ENCODE peak calls at places on chromosomes 11 and 22, in nine cellular contexts. Z is fibroblast of villous mesenchyme, L is AG04449, J is Calu3, H is IMR-90, N is lower lobe of right lung, G is astrocyte of the spinal cord, P is AG10803, S is epithelial cell of esophagus. X is an unnamed sample.

GRCh38 chr11:102451041-102451692 is 1.4 kb downstream of the TMEM123 start:
- DNase-seq in Z (no peak), L (no peak), J (no peak), H (no peak), N (no peak), G (no peak), P (no peak), S (no peak), X (no peak)

GRCh38 chr11:84594602-84595001 is 1032.5 kb downstream of the DLG2 start:
- DNase-seq in Z (no peak), L (no peak), J (no peak), H (no peak), N (no peak), G (no peak), P (no peak), S (no peak), X (no peak)

GRCh38 chr22:46985507-46985882 is 223.0 kb downstream of the TBC1D22A start:
- DNase-seq in Z (no peak), L (no peak), J (no peak), H (no peak), N (no peak), G (no peak), P (no peak), S (no peak), X (no peak)

GRCh38 chr22:23073506-23074229 is 3.3 kb downstream of the GNAZ start:
- DNase-seq in Z (no peak), L (no peak), J (no peak), H (no peak), N (peak), G (no peak), P (no peak), S (no peak), X (no peak)

GRCh38 chr11:129202646-129203045 is 10.5 kb upstream of the ARHGAP32 start:
- DNase-seq in Z (no peak), L (no peak), J (no peak), H (no peak), N (no peak), G (no peak), P (no peak), S (no peak), X (no peak)

GRCh38 chr22:22195265-22196017 is 49.1 kb upstream of the VPREB1 start:
- DNase-seq in Z (peak), L (no peak), J (peak), H (peak), N (peak), G (peak), P (peak), S (peak), X (peak)

GRCh38 chr11:114942207-114942606 is 263.9 kb downstream of the NXPE2 start:
- DNase-seq in Z (no peak), L (no peak), J (no peak), H (no peak), N (no peak), G (no peak), P (no peak), S (no peak), X (no peak)

GRCh38 chr11:2591805-2592204 is 108.0 kb downstream of the KCNQ1OT1 start:
- DNase-seq in Z (no peak), L (no peak), J (no peak), H (no peak), N (no peak), G (no peak), P (no peak), S (no peak), X (no peak)

GRCh38 chr22:41446057-41446501 is 522 bp downstream of the TOB2 start:
- DNase-seq in Z (peak), L (no peak), J (peak), H (no peak), N (peak), G (no peak), P (no peak), S (peak), X (no peak)

GRCh38 chr11:71117311-71117710 is 135.1 kb downstream of the SHANK2 start:
- DNase-seq in Z (no peak), L (no peak), J (no peak), H (no peak), N (no peak), G (no peak), P (no peak), S (peak), X (no peak)

GRCh38 chr22:35631597-35631996 is 14.5 kb upstream of the MB start:
- DNase-seq in Z (peak), L (no peak), J (peak), H (no peak), N (peak), G (peak), P (peak), S (peak), X (no peak)

GRCh38 chr11:71080239-71081097 is 171.9 kb downstream of the SHANK2 start:
- DNase-seq in Z (peak), L (peak), J (peak), H (peak), N (peak), G (peak), P (peak), S (peak), X (peak)

GRCh38 chr11:127000291-127000968 is at the start of gene KIRREL3:
- DNase-seq in Z (no peak), L (no peak), J (no peak), H (peak), N (no peak), G (peak), P (peak), S (no peak), X (no peak)

GRCh38 chr11:213111-213510 is 5.6 kb downstream of the RIC8A start:
- DNase-seq in Z (no peak), L (no peak), J (no peak), H (no peak), N (no peak), G (no peak), P (no peak), S (no peak), X (no peak)

GRCh38 chr11:47534707-47535251 is 18.2 kb downstream of the CELF1 start:
- DNase-seq in Z (no peak), L (no peak), J (no peak), H (no peak), N (no peak), G (no peak), P (no peak), S (no peak), X (no peak)

GRCh38 chr11:13010737-13011342 is 1.7 kb downstream of the RASSF10 start:
- DNase-seq in Z (no peak), L (no peak), J (peak), H (no peak), N (peak), G (no peak), P (no peak), S (peak), X (no peak)

GRCh38 chr11:57310630-57311086 is 14.1 kb downstream of the TNKS1BP1 start:
- DNase-seq in Z (peak), L (no peak), J (peak), H (peak), N (no peak), G (no peak), P (peak), S (peak), X (no peak)

GRCh38 chr11:79834015-79834414 is 393.2 kb upstream of the TENM4 start:
- DNase-seq in Z (no peak), L (no peak), J (no peak), H (no peak), N (no peak), G (no peak), P (no peak), S (peak), X (no peak)

GRCh38 chr11:130583866-130584265 is 135.4 kb downstream of the ADAMTS15 start:
- DNase-seq in Z (no peak), L (no peak), J (no peak), H (no peak), N (no peak), G (no peak), P (no peak), S (no peak), X (no peak)

GRCh38 chr11:96075532-96075959 is 151.6 kb upstream of the MTMR2 start:
- DNase-seq in Z (no peak), L (no peak), J (no peak), H (peak), N (no peak), G (peak), P (no peak), S (no peak), X (no peak)

GRCh38 chr11:18564149-18564548 is 24.4 kb downstream of the UEVLD start:
- DNase-seq in Z (no peak), L (no peak), J (no peak), H (no peak), N (no peak), G (no peak), P (no peak), S (no peak), X (no peak)

GRCh38 chr22:41009222-41009948 is 58.2 kb downstream of the RBX1 start:
- DNase-seq in Z (peak), L (no peak), J (no peak), H (peak), N (peak), G (peak), P (peak), S (peak), X (no peak)

GRCh38 chr11:121583825-121584224 is 131.1 kb upstream of the SORL1-AS1 start:
- DNase-seq in Z (no peak), L (no peak), J (no peak), H (no peak), N (no peak), G (no peak), P (no peak), S (no peak), X (no peak)

GRCh38 chr11:126538071-126538470 is 182.6 kb downstream of the ST3GAL4 start:
- DNase-seq in Z (no peak), L (no peak), J (no peak), H (no peak), N (no peak), G (no peak), P (peak), S (no peak), X (no peak)

GRCh38 chr22:40178417-40179409 is 988 bp downstream of the TNRC6B start:
- DNase-seq in Z (peak), L (no peak), J (no peak), H (peak), N (no peak), G (peak), P (peak), S (peak), X (no peak)

GRCh38 chr11:61727401-61727811 is 25.0 kb upstream of the MYRF start:
- DNase-seq in Z (no peak), L (no peak), J (no peak), H (no peak), N (no peak), G (no peak), P (no peak), S (no peak), X (no peak)

GRCh38 chr11:61726775-61727174 is 25.7 kb upstream of the MYRF start:
- DNase-seq in Z (no peak), L (no peak), J (no peak), H (no peak), N (no peak), G (no peak), P (no peak), S (no peak), X (no peak)

GRCh38 chr11:61730222-61730994 is 22.0 kb upstream of the MYRF start:
- DNase-seq in Z (no peak), L (no peak), J (no peak), H (no peak), N (no peak), G (no peak), P (no peak), S (peak), X (no peak)

GRCh38 chr11:61728940-61729219 is 23.6 kb upstream of the MYRF start:
- DNase-seq in Z (peak), L (no peak), J (peak), H (peak), N (no peak), G (peak), P (peak), S (peak), X (no peak)

GRCh38 chr11:61728066-61728939 is 24.1 kb upstream of the MYRF start:
- DNase-seq in Z (no peak), L (no peak), J (no peak), H (no peak), N (no peak), G (no peak), P (no peak), S (no peak), X (no peak)
- TF ChIP-seq CTCF in Z (no peak), L (no peak), J (no peak), H (peak), N (no peak), G (no peak), P (no peak), S (no peak), X (no peak)

GRCh38 chr22:48331266-48331665 is 1496.4 kb downstream of the BRD1 start:
- DNase-seq in Z (no peak), L (no peak), J (no peak), H (no peak), N (peak), G (no peak), P (no peak), S (no peak), X (no peak)
- TF ChIP-seq CTCF in Z (no peak), L (no peak), J (no peak), H (no peak), N (no peak), G (no peak), P (no peak), S (no peak), X (no peak)

DNA sequence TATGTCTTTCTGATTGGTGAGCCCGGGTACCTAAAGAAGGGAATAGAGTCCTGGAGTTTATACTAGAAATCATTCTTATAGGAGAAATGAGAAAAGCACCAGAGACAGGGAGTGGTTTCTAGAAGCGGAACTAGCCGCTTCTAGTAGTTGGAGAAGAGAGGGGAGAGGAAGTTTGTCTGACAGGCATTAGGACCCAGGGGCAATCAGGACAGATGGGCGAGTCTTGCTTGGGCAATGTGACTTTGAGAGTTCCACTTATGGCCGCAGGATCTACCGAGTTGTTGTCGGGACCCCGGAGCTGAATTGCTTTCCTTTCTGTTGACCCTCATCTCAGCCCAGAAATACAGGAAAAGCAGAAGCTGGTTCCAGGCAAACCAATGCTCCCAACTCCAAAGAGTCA is 596.8 kb upstream of the CNTN5 start:
- DNase-seq in Z (no peak), L (no peak), J (no peak), H (no peak), N (no peak), G (no peak), P (no peak), S (no peak), X (no peak)
- TF ChIP-seq CTCF in Z (no peak), L (no peak), J (no peak), H (no peak), N (no peak), G (no peak), P (no peak), S (no peak), X (no peak)

DNA sequence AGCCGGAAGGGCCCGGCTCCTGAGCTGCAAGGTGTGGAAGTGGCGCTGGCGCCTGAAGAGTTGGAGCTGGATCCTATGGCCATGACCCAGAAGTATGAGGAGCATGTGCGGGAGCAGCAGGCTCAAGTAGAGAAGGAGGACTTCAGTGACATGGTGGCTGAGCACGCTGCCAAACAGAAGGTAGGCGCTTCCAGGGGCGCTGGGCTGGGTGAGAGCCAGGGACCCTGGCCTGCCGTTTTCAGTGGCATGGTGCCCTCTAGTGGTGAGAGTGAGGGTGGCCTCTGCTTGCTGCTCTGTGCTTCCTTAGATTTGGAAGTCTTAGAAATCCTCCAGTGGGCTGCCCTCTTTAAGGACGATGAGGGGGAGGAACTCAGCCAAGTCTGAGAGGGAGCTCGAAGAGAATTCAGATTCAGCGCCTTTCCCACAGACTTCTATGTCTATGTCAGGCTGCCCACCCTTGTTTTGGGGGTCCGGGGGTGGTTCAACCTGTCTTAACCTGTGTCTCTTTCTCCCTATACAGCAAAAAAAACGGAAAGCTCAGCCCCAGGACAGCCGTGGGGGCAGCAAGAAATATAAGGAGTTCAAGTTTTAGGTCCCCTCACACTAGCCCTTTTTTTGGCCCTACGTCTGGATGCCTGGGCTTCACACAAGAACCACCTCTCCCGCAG is 1.8 kb upstream of the PACS1 start:
- DNase-seq in Z (peak), L (no peak), J (peak), H (peak), N (peak), G (peak), P (peak), S (peak), X (no peak)
- TF ChIP-seq CTCF in Z (peak), L (peak), J (peak), H (peak), N (peak), G (peak), P (peak), S (peak), X (peak)

DNA sequence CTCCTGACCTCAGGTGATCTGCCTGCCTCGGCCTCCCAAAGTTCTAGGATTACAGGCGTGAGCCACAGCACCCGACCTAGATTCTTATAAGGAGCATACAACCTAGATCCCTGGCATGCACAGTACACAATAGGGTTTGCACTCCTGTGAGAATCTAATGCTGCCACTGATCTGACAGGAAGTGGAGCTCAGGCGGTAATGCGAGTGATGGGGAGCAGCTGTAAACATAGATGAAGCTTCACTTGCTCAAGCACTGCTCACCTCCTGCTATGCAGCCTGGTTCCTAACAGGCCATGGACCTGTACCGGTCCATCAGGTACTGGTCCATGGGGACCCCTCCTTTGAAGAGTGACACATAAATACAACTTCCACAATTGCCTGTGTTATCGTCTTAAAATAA is 44.8 kb upstream of the EIF3M start:
- DNase-seq in Z (no peak), L (no peak), J (no peak), H (no peak), N (no peak), G (no peak), P (no peak), S (no peak), X (no peak)
- TF ChIP-seq CTCF in Z (no peak), L (no peak), J (no peak), H (no peak), N (no peak), G (no peak), P (no peak), S (no peak), X (no peak)

GRCh38 chr11:120241277-120241676 is 1.3 kb downstream of the POU2F3 start:
- DNase-seq in Z (no peak), L (no peak), J (no peak), H (no peak), N (peak), G (no peak), P (no peak), S (no peak), X (peak)

GRCh38 chr11:120240866-120241265 is 926 bp downstream of the POU2F3 start:
- DNase-seq in Z (no peak), L (no peak), J (no peak), H (no peak), N (no peak), G (no peak), P (no peak), S (no peak), X (no peak)

GRCh38 chr11:120238968-120239620 is 846 bp upstream of the POU2F3 start:
- DNase-seq in Z (no peak), L (no peak), J (no peak), H (no peak), N (peak), G (no peak), P (no peak), S (no peak), X (no peak)

GRCh38 chr11:120243221-120243620 is 3.3 kb downstream of the POU2F3 start:
- DNase-seq in Z (no peak), L (no peak), J (no peak), H (no peak), N (no peak), G (no peak), P (no peak), S (no peak), X (no peak)

DNA sequence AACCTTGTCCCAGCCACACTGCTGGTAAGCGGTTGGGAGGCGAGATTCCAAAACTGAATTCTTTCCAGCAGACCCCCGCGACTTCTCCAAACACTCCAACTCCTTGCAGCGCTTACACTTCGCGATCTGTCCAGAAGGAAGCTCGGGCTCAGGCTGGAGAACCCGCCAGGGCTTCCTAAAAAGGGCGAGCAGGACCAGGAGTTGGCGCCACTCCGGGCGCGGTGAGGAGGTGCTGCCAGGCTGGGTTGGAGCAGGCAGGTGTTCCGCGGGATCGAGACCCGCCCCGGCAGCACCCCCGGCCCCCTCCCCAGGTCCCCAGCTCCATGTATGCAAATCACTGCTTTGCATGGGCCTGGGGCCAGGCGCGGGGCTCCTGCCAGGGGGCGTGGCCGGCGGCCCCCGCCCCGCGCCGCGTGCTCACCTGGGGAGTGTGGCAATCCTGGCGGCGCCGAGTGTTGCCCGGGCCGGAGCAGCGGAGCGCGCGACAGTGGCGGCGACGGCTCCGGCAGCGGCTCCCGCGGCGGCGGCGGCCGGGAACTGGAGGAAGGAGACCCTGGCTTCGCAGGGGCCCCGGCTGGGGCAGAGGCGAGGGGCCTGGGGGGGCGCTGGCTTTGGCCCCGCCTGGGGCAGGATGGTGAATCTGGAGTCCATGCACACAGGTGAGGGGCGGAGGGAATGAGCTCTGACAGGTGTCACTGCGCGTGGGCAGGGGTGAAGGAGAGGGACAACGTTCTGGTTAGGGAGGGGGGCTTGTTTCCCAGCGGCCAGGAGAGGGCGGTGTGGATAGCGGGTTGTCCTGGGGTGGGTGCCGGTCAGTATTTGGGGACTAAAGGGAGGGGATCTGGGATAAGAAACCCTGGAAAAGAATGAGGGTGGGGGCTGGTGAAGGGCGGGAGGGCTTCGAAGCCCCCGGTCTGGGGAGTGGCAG is at the start of gene POU2F3:
- DNase-seq in Z (no peak), L (no peak), J (peak), H (no peak), N (peak), G (no peak), P (no peak), S (no peak), X (no peak)
- TF ChIP-seq CTCF in Z (peak), L (peak), J (peak), H (no peak), N (no peak), G (peak), P (no peak), S (peak), X (peak)